ENCODE peak calls at places on chromosomes 12 and 14, in nine cellular contexts. One of them, this sample, is unnamed.

GRCh38 chr12:102120564-102120873 is 536 bp downstream of the PARPBP start:
- DNase-seq in mammary epithelial cell: no peak
- DNase-seq in ascending aorta: no peak
- DNase-seq in right lobe of liver: no peak
- DNase-seq in A549: peak; percentile 20
- DNase-seq in kidney epithelial cell: no peak
- DNase-seq in AG10803: no peak
- DNase-seq in upper lobe of right lung: no peak
- DNase-seq in hepatocyte: no peak
- DNase-seq in this sample: no peak

GRCh38 chr14:64953661-64954060 is 11.1 kb upstream of the GPX2 start:
- DNase-seq in ascending aorta: no peak
- DNase-seq in AG10803: no peak
- DNase-seq in hepatocyte: no peak
- DNase-seq in kidney epithelial cell: no peak
- DNase-seq in right lobe of liver: no peak
- DNase-seq in A549: no peak
- DNase-seq in mammary epithelial cell: no peak
- DNase-seq in upper lobe of right lung: no peak
- DNase-seq in this sample: no peak

GRCh38 chr12:123741937-123742572 is 20.0 kb upstream of the DNAH10 start:
- DNase-seq in kidney epithelial cell: no peak
- DNase-seq in ascending aorta: no peak
- DNase-seq in hepatocyte: no peak
- DNase-seq in AG10803: no peak
- DNase-seq in upper lobe of right lung: no peak
- DNase-seq in A549: no peak
- DNase-seq in right lobe of liver: no peak
- DNase-seq in mammary epithelial cell: no peak
- DNase-seq in this sample: no peak

GRCh38 chr12:80946591-80946990 is 8.9 kb upstream of the LIN7A start:
- DNase-seq in AG10803: peak; percentile 22
- DNase-seq in upper lobe of right lung: no peak
- DNase-seq in kidney epithelial cell: no peak
- DNase-seq in A549: no peak
- DNase-seq in right lobe of liver: no peak
- DNase-seq in ascending aorta: no peak
- DNase-seq in mammary epithelial cell: no peak
- DNase-seq in hepatocyte: no peak
- DNase-seq in this sample: peak; percentile 37

GRCh38 chr14:30114051-30114450 is 186.4 kb upstream of the PRKD1 start:
- DNase-seq in mammary epithelial cell: no peak
- DNase-seq in ascending aorta: no peak
- DNase-seq in A549: no peak
- DNase-seq in hepatocyte: no peak
- DNase-seq in right lobe of liver: no peak
- DNase-seq in kidney epithelial cell: no peak
- DNase-seq in AG10803: peak; percentile 51
- DNase-seq in upper lobe of right lung: no peak
- DNase-seq in this sample: no peak

GRCh38 chr12:67811437-67812361 is 163.2 kb downstream of the DYRK2 start:
- DNase-seq in A549: no peak
- DNase-seq in right lobe of liver: no peak
- DNase-seq in upper lobe of right lung: no peak
- DNase-seq in hepatocyte: no peak
- DNase-seq in mammary epithelial cell: peak; percentile 92
- DNase-seq in ascending aorta: no peak
- DNase-seq in AG10803: peak; percentile 54
- DNase-seq in kidney epithelial cell: peak; percentile 43
- DNase-seq in this sample: peak; percentile 82

GRCh38 chr12:32893458-32893857 is 3.1 kb downstream of the PKP2 start:
- DNase-seq in upper lobe of right lung: no peak
- DNase-seq in A549: no peak
- DNase-seq in mammary epithelial cell: no peak
- DNase-seq in ascending aorta: no peak
- DNase-seq in kidney epithelial cell: no peak
- DNase-seq in AG10803: no peak
- DNase-seq in hepatocyte: peak; percentile 41
- DNase-seq in right lobe of liver: no peak
- DNase-seq in this sample: peak; percentile 5

GRCh38 chr14:43207189-43207588 is 1299.9 kb downstream of the FSCB start:
- DNase-seq in hepatocyte: no peak
- DNase-seq in upper lobe of right lung: no peak
- DNase-seq in ascending aorta: no peak
- DNase-seq in A549: no peak
- DNase-seq in mammary epithelial cell: no peak
- DNase-seq in right lobe of liver: no peak
- DNase-seq in AG10803: no peak
- DNase-seq in kidney epithelial cell: no peak
- DNase-seq in this sample: no peak

GRCh38 chr12:5439333-5439732 is 7.4 kb downstream of the NTF3 start:
- DNase-seq in upper lobe of right lung: no peak
- DNase-seq in hepatocyte: no peak
- DNase-seq in right lobe of liver: no peak
- DNase-seq in AG10803: peak; percentile 49
- DNase-seq in A549: no peak
- DNase-seq in ascending aorta: no peak
- DNase-seq in mammary epithelial cell: no peak
- DNase-seq in kidney epithelial cell: no peak
- DNase-seq in this sample: no peak

GRCh38 chr14:58298477-58298879 is at the start of gene ARID4A:
- DNase-seq in A549: no peak
- DNase-seq in ascending aorta: no peak
- DNase-seq in right lobe of liver: peak; percentile 92
- DNase-seq in hepatocyte: no peak
- DNase-seq in upper lobe of right lung: peak; percentile 88
- DNase-seq in kidney epithelial cell: no peak
- DNase-seq in AG10803: peak; percentile 15
- DNase-seq in mammary epithelial cell: no peak
- DNase-seq in this sample: no peak

GRCh38 chr12:91774471-91774921 is 371.1 kb downstream of the BTG1 start:
- DNase-seq in mammary epithelial cell: peak; percentile 49
- DNase-seq in A549: no peak
- DNase-seq in upper lobe of right lung: no peak
- DNase-seq in kidney epithelial cell: no peak
- DNase-seq in AG10803: peak; percentile 29
- DNase-seq in ascending aorta: no peak
- DNase-seq in hepatocyte: peak; percentile 33
- DNase-seq in right lobe of liver: no peak
- DNase-seq in this sample: peak; percentile 78

GRCh38 chr14:105294142-105294597 is 6.6 kb downstream of the BRF1 start:
- DNase-seq in kidney epithelial cell: no peak
- DNase-seq in upper lobe of right lung: no peak
- DNase-seq in AG10803: peak; percentile 63
- DNase-seq in A549: no peak
- DNase-seq in right lobe of liver: no peak
- DNase-seq in mammary epithelial cell: no peak
- DNase-seq in ascending aorta: no peak
- DNase-seq in hepatocyte: no peak
- DNase-seq in this sample: peak; percentile 20

GRCh38 chr12:23174917-23175316 is 549.9 kb downstream of the ETNK1 start:
- DNase-seq in upper lobe of right lung: no peak
- DNase-seq in mammary epithelial cell: no peak
- DNase-seq in hepatocyte: no peak
- DNase-seq in kidney epithelial cell: no peak
- DNase-seq in AG10803: no peak
- DNase-seq in ascending aorta: no peak
- DNase-seq in A549: no peak
- DNase-seq in right lobe of liver: no peak
- DNase-seq in this sample: no peak

DNA sequence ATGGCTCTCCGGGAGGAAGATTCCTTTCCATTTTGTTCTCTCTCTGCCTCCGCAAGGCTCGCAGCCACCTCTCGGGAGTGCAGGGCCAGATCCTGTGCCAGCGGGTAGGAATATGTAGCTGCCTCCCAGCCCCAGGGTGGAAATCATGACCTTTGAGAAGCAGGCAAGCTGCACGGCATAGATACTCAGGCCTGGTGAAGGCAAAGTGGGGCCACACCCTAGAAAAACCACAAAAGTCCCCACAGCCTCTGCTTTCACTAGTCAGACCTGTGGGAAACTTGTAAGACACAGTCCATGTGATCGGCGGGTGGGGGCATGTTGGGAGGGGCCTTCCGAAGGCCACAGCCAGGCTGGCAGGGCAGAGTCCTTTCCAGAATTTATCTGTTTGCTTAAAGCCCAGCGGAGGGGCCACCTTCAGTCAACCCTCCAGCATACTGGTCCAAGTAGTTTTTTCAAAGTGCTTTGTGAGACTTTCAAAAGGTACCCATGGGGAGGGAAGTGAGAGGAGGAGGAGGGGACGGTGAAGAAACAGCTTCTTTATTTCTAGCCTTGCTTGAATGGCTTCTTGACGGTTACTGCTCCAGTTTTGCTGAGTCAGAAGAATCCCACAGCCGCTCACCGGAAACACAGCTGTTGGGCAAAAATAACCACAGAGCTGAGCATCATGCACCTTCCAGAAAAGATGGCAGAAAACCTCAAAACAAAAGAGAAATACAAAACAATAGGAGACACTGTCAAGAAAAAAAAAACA is at the start of gene MAP1LC3B2:
- DNase-seq in right lobe of liver: peak; percentile 75
- DNase-seq in hepatocyte: peak; percentile 86
- DNase-seq in upper lobe of right lung: peak; percentile 81
- DNase-seq in AG10803: peak; percentile 88
- DNase-seq in ascending aorta: no peak
- DNase-seq in mammary epithelial cell: peak; percentile 99
- DNase-seq in A549: no peak
- DNase-seq in kidney epithelial cell: peak; percentile 82
- DNase-seq in this sample: peak; percentile 64
- TF ChIP-seq CTCF in right lobe of liver: no peak
- TF ChIP-seq CTCF in hepatocyte: no peak
- TF ChIP-seq CTCF in upper lobe of right lung: no peak
- TF ChIP-seq CTCF in AG10803: no peak
- TF ChIP-seq CTCF in ascending aorta: no peak
- TF ChIP-seq CTCF in mammary epithelial cell: no peak
- TF ChIP-seq CTCF in A549: no peak
- TF ChIP-seq CTCF in kidney epithelial cell: no peak
- TF ChIP-seq CTCF in this sample: no peak

GRCh38 chr14:51294951-51295350 is 54.9 kb downstream of the TMX1 start:
- DNase-seq in AG10803: peak; percentile 24
- DNase-seq in A549: no peak
- DNase-seq in hepatocyte: no peak
- DNase-seq in kidney epithelial cell: no peak
- DNase-seq in upper lobe of right lung: no peak
- DNase-seq in right lobe of liver: no peak
- DNase-seq in ascending aorta: no peak
- DNase-seq in mammary epithelial cell: no peak
- DNase-seq in this sample: no peak

GRCh38 chr14:51297066-51297465 is 57.0 kb downstream of the TMX1 start:
- DNase-seq in ascending aorta: no peak
- DNase-seq in mammary epithelial cell: no peak
- DNase-seq in A549: no peak
- DNase-seq in upper lobe of right lung: no peak
- DNase-seq in right lobe of liver: no peak
- DNase-seq in AG10803: no peak
- DNase-seq in hepatocyte: no peak
- DNase-seq in kidney epithelial cell: no peak
- DNase-seq in this sample: no peak

GRCh38 chr14:51293926-51294290 is 53.9 kb downstream of the TMX1 start:
- DNase-seq in hepatocyte: no peak
- DNase-seq in mammary epithelial cell: no peak
- DNase-seq in AG10803: peak; percentile 58
- DNase-seq in upper lobe of right lung: no peak
- DNase-seq in kidney epithelial cell: no peak
- DNase-seq in A549: no peak
- DNase-seq in right lobe of liver: no peak
- DNase-seq in ascending aorta: no peak
- DNase-seq in this sample: peak; percentile 60

GRCh38 chr14:51293149-51293925 is 53.3 kb downstream of the TMX1 start:
- DNase-seq in AG10803: peak; percentile 84
- DNase-seq in A549: no peak
- DNase-seq in right lobe of liver: no peak
- DNase-seq in ascending aorta: no peak
- DNase-seq in upper lobe of right lung: no peak
- DNase-seq in hepatocyte: no peak
- DNase-seq in mammary epithelial cell: peak; percentile 37
- DNase-seq in kidney epithelial cell: no peak
- DNase-seq in this sample: peak; percentile 93

GRCh38 chr14:51295666-51296263 is 55.7 kb downstream of the TMX1 start:
- DNase-seq in right lobe of liver: no peak
- DNase-seq in upper lobe of right lung: no peak
- DNase-seq in ascending aorta: no peak
- DNase-seq in AG10803: no peak
- DNase-seq in kidney epithelial cell: no peak
- DNase-seq in hepatocyte: no peak
- DNase-seq in A549: no peak
- DNase-seq in mammary epithelial cell: peak; percentile 63
- DNase-seq in this sample: no peak
- H3K4me3 ChIP-seq in right lobe of liver: no peak overlapping the region
- H3K4me3 ChIP-seq in upper lobe of right lung: no peak overlapping the region
- H3K4me3 ChIP-seq in ascending aorta: no peak overlapping the region
- H3K4me3 ChIP-seq in AG10803: no peak overlapping the region
- H3K4me3 ChIP-seq in kidney epithelial cell: no peak overlapping the region
- H3K4me3 ChIP-seq in hepatocyte: no peak overlapping the region
- H3K4me3 ChIP-seq in A549: no peak overlapping the region
- H3K4me3 ChIP-seq in mammary epithelial cell: no peak overlapping the region
- H3K4me3 ChIP-seq in this sample: no peak overlapping the region

DNA sequence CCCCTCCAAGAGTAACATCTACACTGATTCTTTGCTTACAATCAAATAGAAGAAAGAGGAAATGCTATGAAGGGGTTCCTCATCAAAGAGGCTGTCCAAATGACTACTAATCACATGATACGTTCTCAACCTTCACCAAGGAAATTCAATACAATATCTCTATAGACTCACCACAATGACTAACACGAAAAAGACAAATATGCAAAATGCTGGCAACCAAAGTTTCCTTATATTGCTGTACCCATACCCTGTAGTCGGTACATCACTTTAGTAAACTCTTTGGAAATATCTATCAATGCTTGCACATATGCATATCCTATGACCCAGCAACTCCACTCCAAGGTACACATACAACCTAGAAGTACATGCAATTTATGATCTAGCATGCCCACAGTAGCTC is 1296.6 kb downstream of the AACS start:
- DNase-seq in hepatocyte: no peak
- DNase-seq in AG10803: no peak
- DNase-seq in kidney epithelial cell: no peak
- DNase-seq in A549: no peak
- DNase-seq in mammary epithelial cell: no peak
- DNase-seq in right lobe of liver: no peak
- DNase-seq in ascending aorta: no peak
- DNase-seq in upper lobe of right lung: no peak
- DNase-seq in this sample: no peak
- TF ChIP-seq CTCF in hepatocyte: no peak
- TF ChIP-seq CTCF in AG10803: no peak
- TF ChIP-seq CTCF in kidney epithelial cell: no peak
- TF ChIP-seq CTCF in A549: no peak
- TF ChIP-seq CTCF in mammary epithelial cell: no peak
- TF ChIP-seq CTCF in right lobe of liver: no peak
- TF ChIP-seq CTCF in ascending aorta: no peak
- TF ChIP-seq CTCF in upper lobe of right lung: no peak
- TF ChIP-seq CTCF in this sample: no peak

DNA sequence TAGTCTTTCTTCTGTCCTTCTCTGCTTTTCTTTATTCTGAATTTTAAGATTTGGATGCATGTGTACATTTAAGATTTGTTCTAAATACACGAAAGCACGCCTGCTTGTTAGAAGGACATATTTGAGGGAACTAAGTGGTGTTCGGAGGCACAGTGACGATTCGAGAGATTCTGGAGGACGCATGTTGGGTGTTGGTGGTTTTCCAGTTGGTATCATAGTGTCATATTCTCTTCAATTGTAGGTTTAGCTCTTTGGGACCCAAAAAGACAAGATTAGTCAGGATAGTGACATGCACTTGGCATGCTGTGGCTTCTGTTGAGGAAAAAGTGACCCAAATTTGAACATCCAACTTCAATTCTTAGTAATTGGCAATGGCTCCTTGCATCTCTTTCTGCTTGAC is 30.1 kb downstream of the PRKCH start:
- DNase-seq in right lobe of liver: no peak
- DNase-seq in upper lobe of right lung: no peak
- DNase-seq in hepatocyte: no peak
- DNase-seq in kidney epithelial cell: no peak
- DNase-seq in A549: no peak
- DNase-seq in mammary epithelial cell: no peak
- DNase-seq in AG10803: no peak
- DNase-seq in ascending aorta: no peak
- DNase-seq in this sample: no peak
- H3K4me3 ChIP-seq in right lobe of liver: no peak overlapping the region
- H3K4me3 ChIP-seq in upper lobe of right lung: no peak overlapping the region
- H3K4me3 ChIP-seq in hepatocyte: no peak overlapping the region
- H3K4me3 ChIP-seq in kidney epithelial cell: no peak overlapping the region
- H3K4me3 ChIP-seq in A549: no peak overlapping the region
- H3K4me3 ChIP-seq in mammary epithelial cell: no peak overlapping the region
- H3K4me3 ChIP-seq in AG10803: no peak overlapping the region
- H3K4me3 ChIP-seq in ascending aorta: no peak overlapping the region
- H3K4me3 ChIP-seq in this sample: no peak overlapping the region

This sample was measured in fibroblast of the aortic adventitia.